ENCODE peak calls at places on chromosomes 3 and 15, in seven cellular contexts. One of them, this sample, is unnamed.

GRCh38 chr3:190076601-190077444 is 43.9 kb downstream of the P3H2 start:
- DNase-seq in transverse colon: no peak
- DNase-seq in astrocyte: peak
- DNase-seq in lower leg skin: no peak
- DNase-seq in ovary: peak
- DNase-seq in psoas muscle: no peak
- DNase-seq in left ventricle myocardium inferior: no peak
- DNase-seq in this sample: no peak

GRCh38 chr3:59178698-59179097 is 128.9 kb upstream of the CFAP20DC start:
- DNase-seq in transverse colon: no peak
- DNase-seq in astrocyte: no peak
- DNase-seq in lower leg skin: no peak
- DNase-seq in ovary: no peak
- DNase-seq in psoas muscle: no peak
- DNase-seq in left ventricle myocardium inferior: no peak
- DNase-seq in this sample: no peak

GRCh38 chr15:67199391-67199790 is 55.1 kb downstream of the AAGAB start:
- DNase-seq in transverse colon: no peak
- DNase-seq in astrocyte: peak
- DNase-seq in lower leg skin: no peak
- DNase-seq in ovary: no peak
- DNase-seq in psoas muscle: no peak
- DNase-seq in left ventricle myocardium inferior: no peak
- DNase-seq in this sample: no peak

GRCh38 chr3:111874177-111874820 is 15.2 kb downstream of the PHLDB2 start:
- DNase-seq in transverse colon: no peak
- DNase-seq in astrocyte: peak
- DNase-seq in lower leg skin: no peak
- DNase-seq in ovary: no peak
- DNase-seq in psoas muscle: no peak
- DNase-seq in left ventricle myocardium inferior: no peak
- DNase-seq in this sample: no peak

GRCh38 chr3:152241142-152242067 is 27.3 kb upstream of the MBNL1 start:
- DNase-seq in transverse colon: no peak
- DNase-seq in astrocyte: peak
- DNase-seq in lower leg skin: no peak
- DNase-seq in ovary: no peak
- DNase-seq in psoas muscle: no peak
- DNase-seq in left ventricle myocardium inferior: no peak
- DNase-seq in this sample: no peak

GRCh38 chr3:142706308-142707127 is 17.3 kb upstream of the TRPC1 start:
- DNase-seq in transverse colon: no peak
- DNase-seq in astrocyte: no peak
- DNase-seq in lower leg skin: no peak
- DNase-seq in ovary: no peak
- DNase-seq in psoas muscle: no peak
- DNase-seq in left ventricle myocardium inferior: no peak
- DNase-seq in this sample: no peak

GRCh38 chr3:151037746-151038145 is 47.7 kb upstream of the MED12L start:
- DNase-seq in transverse colon: peak
- DNase-seq in astrocyte: peak
- DNase-seq in lower leg skin: no peak
- DNase-seq in ovary: peak
- DNase-seq in psoas muscle: peak
- DNase-seq in left ventricle myocardium inferior: peak
- DNase-seq in this sample: no peak

GRCh38 chr3:134028486-134029255 is 1.1 kb downstream of the SLCO2A1 start:
- DNase-seq in transverse colon: no peak
- DNase-seq in astrocyte: no peak
- DNase-seq in lower leg skin: peak
- DNase-seq in ovary: no peak
- DNase-seq in psoas muscle: no peak
- DNase-seq in left ventricle myocardium inferior: no peak
- DNase-seq in this sample: no peak

GRCh38 chr3:53491276-53491675 is 3.1 kb upstream of the CACNA1D start:
- DNase-seq in transverse colon: no peak
- DNase-seq in astrocyte: no peak
- DNase-seq in lower leg skin: no peak
- DNase-seq in ovary: no peak
- DNase-seq in psoas muscle: no peak
- DNase-seq in left ventricle myocardium inferior: no peak
- DNase-seq in this sample: no peak

GRCh38 chr3:6799264-6799915 is 61.5 kb upstream of the GRM7 start:
- DNase-seq in transverse colon: peak
- DNase-seq in astrocyte: no peak
- DNase-seq in lower leg skin: no peak
- DNase-seq in ovary: no peak
- DNase-seq in psoas muscle: no peak
- DNase-seq in left ventricle myocardium inferior: no peak
- DNase-seq in this sample: peak

GRCh38 chr15:80512729-80513670 is 108.8 kb downstream of the ARNT2 start:
- DNase-seq in transverse colon: no peak
- DNase-seq in astrocyte: no peak
- DNase-seq in lower leg skin: no peak
- DNase-seq in ovary: no peak
- DNase-seq in psoas muscle: no peak
- DNase-seq in left ventricle myocardium inferior: no peak
- DNase-seq in this sample: no peak

GRCh38 chr15:90563460-90563859 is 33.7 kb downstream of the CRTC3 start:
- DNase-seq in transverse colon: no peak
- DNase-seq in astrocyte: no peak
- DNase-seq in lower leg skin: no peak
- DNase-seq in ovary: no peak
- DNase-seq in psoas muscle: no peak
- DNase-seq in left ventricle myocardium inferior: no peak
- DNase-seq in this sample: no peak

GRCh38 chr3:176631175-176631574 is 566.1 kb downstream of the TBL1XR1 start:
- DNase-seq in transverse colon: no peak
- DNase-seq in astrocyte: no peak
- DNase-seq in lower leg skin: no peak
- DNase-seq in ovary: no peak
- DNase-seq in psoas muscle: no peak
- DNase-seq in left ventricle myocardium inferior: no peak
- DNase-seq in this sample: no peak

GRCh38 chr3:23567917-23568316 is 237.8 kb upstream of the UBE2E1 start:
- DNase-seq in transverse colon: no peak
- DNase-seq in astrocyte: peak
- DNase-seq in lower leg skin: no peak
- DNase-seq in ovary: no peak
- DNase-seq in psoas muscle: no peak
- DNase-seq in left ventricle myocardium inferior: no peak
- DNase-seq in this sample: no peak

GRCh38 chr3:150094150-150094932 is 123.6 kb upstream of the PFN2 start:
- DNase-seq in transverse colon: no peak
- DNase-seq in astrocyte: no peak
- DNase-seq in lower leg skin: no peak
- DNase-seq in ovary: no peak
- DNase-seq in psoas muscle: peak
- DNase-seq in left ventricle myocardium inferior: no peak
- DNase-seq in this sample: no peak

GRCh38 chr3:124363451-124363850 is 366.8 kb upstream of the UMPS start:
- DNase-seq in transverse colon: no peak
- DNase-seq in astrocyte: peak
- DNase-seq in lower leg skin: no peak
- DNase-seq in ovary: no peak
- DNase-seq in psoas muscle: no peak
- DNase-seq in left ventricle myocardium inferior: no peak
- DNase-seq in this sample: no peak

GRCh38 chr15:75346796-75347221 is at the start of gene NEIL1:
- DNase-seq in transverse colon: peak
- DNase-seq in astrocyte: no peak
- DNase-seq in lower leg skin: no peak
- DNase-seq in ovary: peak
- DNase-seq in psoas muscle: peak
- DNase-seq in left ventricle myocardium inferior: no peak
- DNase-seq in this sample: no peak

GRCh38 chr15:77693576-77693975 is 60.9 kb upstream of the LINGO1 start:
- DNase-seq in transverse colon: no peak
- DNase-seq in astrocyte: no peak
- DNase-seq in lower leg skin: no peak
- DNase-seq in ovary: no peak
- DNase-seq in psoas muscle: peak
- DNase-seq in left ventricle myocardium inferior: no peak
- DNase-seq in this sample: no peak

GRCh38 chr3:85337895-85338294 is 379.1 kb downstream of the CADM2 start:
- DNase-seq in transverse colon: no peak
- DNase-seq in astrocyte: no peak
- DNase-seq in lower leg skin: no peak
- DNase-seq in ovary: no peak
- DNase-seq in psoas muscle: no peak
- DNase-seq in left ventricle myocardium inferior: no peak
- DNase-seq in this sample: no peak

GRCh38 chr3:85342915-85343314 is 384.1 kb downstream of the CADM2 start:
- DNase-seq in transverse colon: no peak
- DNase-seq in astrocyte: no peak
- DNase-seq in lower leg skin: no peak
- DNase-seq in ovary: no peak
- DNase-seq in psoas muscle: no peak
- DNase-seq in left ventricle myocardium inferior: no peak
- DNase-seq in this sample: no peak
- TF ChIP-seq CTCF in transverse colon: no peak
- TF ChIP-seq CTCF in astrocyte: peak
- TF ChIP-seq CTCF in lower leg skin: no peak
- TF ChIP-seq CTCF in ovary: no peak
- TF ChIP-seq CTCF in psoas muscle: peak
- TF ChIP-seq CTCF in left ventricle myocardium inferior: no peak
- TF ChIP-seq CTCF in this sample: peak

DNA sequence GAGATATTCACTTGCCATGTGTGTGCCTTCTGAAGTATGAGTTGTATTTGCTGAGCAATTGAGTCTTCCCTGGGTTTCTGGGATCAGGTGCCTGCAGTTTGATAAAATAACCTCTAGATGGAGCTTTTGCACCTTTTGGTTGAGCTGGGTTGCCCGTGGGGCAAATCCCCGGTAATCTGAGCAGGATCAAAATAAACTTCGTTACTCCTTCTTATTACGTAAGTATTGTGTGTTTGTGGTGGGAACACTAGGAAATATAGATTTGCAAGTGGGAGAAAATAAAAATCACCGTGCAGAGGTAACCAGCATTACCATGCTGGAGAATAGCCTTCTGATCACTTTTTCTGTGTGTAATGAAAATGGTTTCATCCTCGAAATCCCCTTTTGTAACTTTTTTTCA is 277.4 kb upstream of the NR2E3 start:
- DNase-seq in transverse colon: no peak
- DNase-seq in astrocyte: no peak
- DNase-seq in lower leg skin: no peak
- DNase-seq in ovary: no peak
- DNase-seq in psoas muscle: no peak
- DNase-seq in left ventricle myocardium inferior: no peak
- DNase-seq in this sample: no peak
- TF ChIP-seq CTCF in transverse colon: peak
- TF ChIP-seq CTCF in astrocyte: peak
- TF ChIP-seq CTCF in lower leg skin: no peak
- TF ChIP-seq CTCF in ovary: no peak
- TF ChIP-seq CTCF in psoas muscle: peak
- TF ChIP-seq CTCF in left ventricle myocardium inferior: peak
- TF ChIP-seq CTCF in this sample: peak

GRCh38 chr3:49018707-49019006 is 277 bp upstream of the DALRD3 start:
- DNase-seq in transverse colon: no peak
- DNase-seq in astrocyte: no peak
- DNase-seq in lower leg skin: no peak
- DNase-seq in ovary: no peak
- DNase-seq in psoas muscle: no peak
- DNase-seq in left ventricle myocardium inferior: no peak
- DNase-seq in this sample: no peak

GRCh38 chr3:49016414-49017228 is 1.8 kb downstream of the DALRD3 start:
- DNase-seq in transverse colon: no peak
- DNase-seq in astrocyte: no peak
- DNase-seq in lower leg skin: no peak
- DNase-seq in ovary: no peak
- DNase-seq in psoas muscle: no peak
- DNase-seq in left ventricle myocardium inferior: no peak
- DNase-seq in this sample: no peak

GRCh38 chr3:49017646-49017977 is 768 bp downstream of the DALRD3 start:
- DNase-seq in transverse colon: peak
- DNase-seq in astrocyte: no peak
- DNase-seq in lower leg skin: peak
- DNase-seq in ovary: no peak
- DNase-seq in psoas muscle: no peak
- DNase-seq in left ventricle myocardium inferior: no peak
- DNase-seq in this sample: no peak

GRCh38 chr3:49017229-49017615 is 1.2 kb downstream of the DALRD3 start:
- DNase-seq in transverse colon: no peak
- DNase-seq in astrocyte: no peak
- DNase-seq in lower leg skin: no peak
- DNase-seq in ovary: no peak
- DNase-seq in psoas muscle: no peak
- DNase-seq in left ventricle myocardium inferior: no peak
- DNase-seq in this sample: no peak

DNA sequence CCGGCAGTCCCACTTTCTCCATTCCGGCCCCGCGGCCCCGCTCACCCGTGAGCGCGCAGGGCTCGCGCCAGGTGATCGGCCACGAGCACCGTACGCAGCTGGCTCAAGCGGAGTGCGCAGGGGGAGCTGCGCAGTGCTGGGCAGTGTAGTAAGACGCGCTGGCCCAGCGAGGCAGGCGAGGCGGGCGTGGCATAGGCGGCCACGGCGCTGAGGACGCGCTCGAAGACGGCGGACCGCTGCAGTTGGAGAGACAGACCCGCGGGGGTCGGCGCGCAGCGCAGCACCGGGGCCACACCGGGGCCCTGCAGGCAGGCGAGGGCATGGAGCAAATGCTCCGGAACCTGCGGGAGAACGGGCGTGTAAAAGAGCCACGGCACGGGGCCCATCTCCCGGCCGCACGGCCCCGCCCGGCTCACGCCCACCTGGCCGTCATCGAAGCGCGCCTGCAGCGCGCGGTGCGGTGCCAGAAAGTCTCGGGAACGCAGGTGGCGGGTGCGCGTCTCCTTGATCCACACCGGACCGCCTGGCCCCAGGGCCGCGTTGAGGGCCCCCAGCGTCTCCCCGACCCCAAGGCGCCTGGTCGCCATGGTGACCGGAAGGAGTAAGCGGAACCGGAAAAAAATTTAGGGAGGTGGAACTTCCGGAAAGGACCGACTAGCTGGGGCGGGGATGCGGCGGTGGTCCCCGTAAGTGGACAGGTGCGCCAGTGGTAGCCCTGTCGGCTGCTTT is at the start of gene DALRD3:
- DNase-seq in transverse colon: peak
- DNase-seq in astrocyte: peak
- DNase-seq in lower leg skin: peak
- DNase-seq in ovary: peak
- DNase-seq in psoas muscle: peak
- DNase-seq in left ventricle myocardium inferior: peak
- DNase-seq in this sample: peak
- TF ChIP-seq CTCF in transverse colon: no peak
- TF ChIP-seq CTCF in astrocyte: no peak
- TF ChIP-seq CTCF in lower leg skin: no peak
- TF ChIP-seq CTCF in ovary: peak
- TF ChIP-seq CTCF in psoas muscle: no peak
- TF ChIP-seq CTCF in left ventricle myocardium inferior: no peak
- TF ChIP-seq CTCF in this sample: no peak

GRCh38 chr15:86178845-86179244 is 99.2 kb downstream of the AGBL1 start:
- DNase-seq in transverse colon: no peak
- DNase-seq in astrocyte: no peak
- DNase-seq in lower leg skin: no peak
- DNase-seq in ovary: no peak
- DNase-seq in psoas muscle: no peak
- DNase-seq in left ventricle myocardium inferior: no peak
- DNase-seq in this sample: no peak
- TF ChIP-seq CTCF in transverse colon: no peak
- TF ChIP-seq CTCF in astrocyte: no peak
- TF ChIP-seq CTCF in lower leg skin: no peak
- TF ChIP-seq CTCF in ovary: no peak
- TF ChIP-seq CTCF in psoas muscle: no peak
- TF ChIP-seq CTCF in left ventricle myocardium inferior: no peak
- TF ChIP-seq CTCF in this sample: peak